ENCODE peak calls at places on chromosomes 13 and 19, in four cellular contexts. U is neural progenitor cell, P is heart right ventricle, T is amygdala. I is an unnamed sample.

GRCh38 chr13:46341112-46341711 is 45.8 kb downstream of the RUBCNL start:
- DNase-seq in T (no peak), U (no peak), P (no peak), I (no peak)

GRCh38 chr13:91347996-91348905 is 764 bp downstream of the MIR17HG start:
- DNase-seq in P (peak; percentile 32), T (peak; percentile 67), U (peak; percentile 63), I (peak; percentile 94)

GRCh38 chr13:111270765-111271164 is 49.7 kb upstream of the TEX29 start:
- DNase-seq in T (no peak), U (no peak), P (no peak), I (no peak)

GRCh38 chr19:3673506-3674439 is 26.5 kb downstream of the PIP5K1C start:
- DNase-seq in U (no peak), P (no peak), T (no peak), I (peak; percentile 77)

GRCh38 chr19:29860492-29860891 is 48.7 kb downstream of the CCNE1 start:
- DNase-seq in T (no peak), U (peak; percentile 35), P (no peak), I (no peak)

GRCh38 chr19:927707-928401 is 2.0 kb downstream of the ARID3A start:
- DNase-seq in T (no peak), P (no peak), U (no peak), I (no peak)

GRCh38 chr13:48954086-48954485 is 21.6 kb upstream of the FNDC3A start:
- DNase-seq in P (no peak), U (no peak), T (no peak), I (no peak)

GRCh38 chr13:48398450-48399095 is 14.3 kb downstream of the LPAR6 start:
- DNase-seq in U (no peak), P (no peak), T (no peak), I (no peak)

GRCh38 chr13:97310809-97311436 is 88.8 kb downstream of the MBNL2 start:
- DNase-seq in P (no peak), U (no peak), T (no peak), I (no peak)

GRCh38 chr13:111954681-111955411 is 112.1 kb upstream of the SOX1 start:
- DNase-seq in P (no peak), T (no peak), U (no peak), I (no peak)

GRCh38 chr19:52786078-52786463 is 520 bp downstream of the ZNF600 start:
- DNase-seq in U (peak; percentile 35), T (no peak), P (no peak), I (peak; percentile 85)

GRCh38 chr13:75417006-75417384 is 65.0 kb downstream of the TBC1D4 start:
- DNase-seq in P (no peak), T (no peak), U (no peak), I (no peak)

GRCh38 chr19:50376166-50377050 is at the start of gene NR1H2:
- DNase-seq in U (peak; percentile 98), P (peak; percentile 96), T (peak; percentile 93), I (peak; percentile 94)

I was measured in upper lobe of left lung.